ENCODE peak calls at places on chromosome 4, in seven cellular contexts. O is cardiac muscle cell, M is neural crest cell, Z is AG09309, L is H9, R is lower leg skin, G is GM13976. K is an unnamed sample.
A peak's percentile ranks its signal among the peaks of the same experiment; 100 is the strongest.

GRCh38 chr4:140061194-140061593 is 92.8 kb downstream of the MAML3 start:
- DNase-seq in O (peak; percentile 51), M (no peak), Z (no peak), L (no peak), R (no peak), G (no peak), K (no peak)

GRCh38 chr4:101599620-101600019 is 190.9 kb upstream of the BANK1 start:
- DNase-seq in O (peak; percentile 51), M (no peak), Z (peak; percentile 46), L (no peak), R (no peak), G (no peak), K (no peak)

GRCh38 chr4:26412381-26413372 is 77.6 kb downstream of the CCKAR start:
- DNase-seq in O (peak; percentile 48), M (no peak), Z (no peak), L (no peak), R (no peak), G (no peak), K (no peak)

GRCh38 chr4:34250562-34250961 is 1993.8 kb downstream of the ARAP2 start:
- DNase-seq in O (peak; percentile 74), M (no peak), Z (peak; percentile 11), L (no peak), R (no peak), G (no peak), K (no peak)

GRCh38 chr4:179536694-179537093 is 2094.5 kb upstream of the AGA start:
- DNase-seq in O (no peak), M (no peak), Z (no peak), L (peak; percentile 30), R (no peak), G (no peak), K (no peak)

GRCh38 chr4:162841769-162842168 is 324.9 kb downstream of the NAF1 start:
- DNase-seq in O (no peak), M (no peak), Z (no peak), L (no peak), R (no peak), G (no peak), K (no peak)

GRCh38 chr4:74632634-74633033 is 161.7 kb downstream of the BTC start:
- DNase-seq in O (peak; percentile 98), M (no peak), Z (peak; percentile 84), L (no peak), R (peak; percentile 29), G (no peak), K (no peak)

GRCh38 chr4:99848576-99848975 is 31.9 kb downstream of the DAPP1 start:
- DNase-seq in O (no peak), M (no peak), Z (no peak), L (no peak), R (no peak), G (peak; percentile 44), K (peak; percentile 30)

GRCh38 chr4:7904942-7905341 is 34.7 kb downstream of the AFAP1 start:
- DNase-seq in O (peak; percentile 97), M (no peak), Z (peak; percentile 83), L (no peak), R (no peak), G (no peak), K (no peak)

GRCh38 chr4:152464030-152464823 is 71.7 kb downstream of the FBXW7 start:
- DNase-seq in O (peak; percentile 24), M (no peak), Z (no peak), L (no peak), R (no peak), G (no peak), K (no peak)

GRCh38 chr4:168496834-168497233 is at the start of gene PALLD:
- DNase-seq in O (peak; percentile 26), M (no peak), Z (no peak), L (no peak), R (no peak), G (no peak), K (no peak)

GRCh38 chr4:142883433-142883832 is 37.3 kb upstream of the INPP4B start:
- DNase-seq in O (peak; percentile 6), M (no peak), Z (no peak), L (no peak), R (no peak), G (no peak), K (no peak)

GRCh38 chr4:98786866-98787265 is 128.5 kb upstream of the TSPAN5 start:
- DNase-seq in O (peak; percentile 38), M (no peak), Z (no peak), L (no peak), R (no peak), G (no peak), K (no peak)

GRCh38 chr4:86586160-86586572 is 7.9 kb upstream of the PTPN13 start:
- DNase-seq in O (no peak), M (no peak), Z (no peak), L (no peak), R (peak; percentile 36), G (no peak), K (no peak)

GRCh38 chr4:42750831-42751230 is 93.9 kb upstream of the ATP8A1 start:
- DNase-seq in O (no peak), M (no peak), Z (no peak), L (no peak), R (no peak), G (no peak), K (no peak)

GRCh38 chr4:42750091-42750490 is 93.2 kb upstream of the ATP8A1 start:
- DNase-seq in O (no peak), M (no peak), Z (no peak), L (no peak), R (no peak), G (no peak), K (no peak)
- TF ChIP-seq CTCF in O (no peak), M (peak; percentile 30), Z (no peak), L (peak; percentile 54), R (no peak), G (no peak), K (peak; percentile 54)

GRCh38 chr4:2965262-2965661 is 1.9 kb downstream of the GRK4 start:
- DNase-seq in O (no peak), M (no peak), Z (no peak), L (no peak), R (no peak), G (no peak), K (no peak)

GRCh38 chr4:2962099-2962455 is 1.1 kb downstream of the NOP14 start:
- DNase-seq in O (no peak), M (no peak), Z (no peak), L (no peak), R (no peak), G (no peak), K (peak; percentile 48)

GRCh38 chr4:2964077-2964471 is 703 bp downstream of the GRK4 start:
- DNase-seq in O (no peak), M (no peak), Z (no peak), L (no peak), R (no peak), G (no peak), K (peak; percentile 38)

GRCh38 chr4:2962614-2963184 is 507 bp downstream of the NOP14 start:
- DNase-seq in O (peak; percentile 64), M (peak; percentile 47), Z (no peak), L (peak; percentile 66), R (no peak), G (peak; percentile 57), K (peak; percentile 65)

GRCh38 chr4:2963185-2964076 is at the start of the genes GRK4 and NOP14:
- DNase-seq in O (peak; percentile 99), M (peak; percentile 92), Z (peak; percentile 93), L (peak; percentile 98), R (peak; percentile 96), G (peak; percentile 99), K (peak; percentile 99)
- TF ChIP-seq CTCF in O (peak; percentile 37), M (peak; percentile 53), Z (no peak), L (no peak), R (no peak), G (no peak), K (no peak)

DNA sequence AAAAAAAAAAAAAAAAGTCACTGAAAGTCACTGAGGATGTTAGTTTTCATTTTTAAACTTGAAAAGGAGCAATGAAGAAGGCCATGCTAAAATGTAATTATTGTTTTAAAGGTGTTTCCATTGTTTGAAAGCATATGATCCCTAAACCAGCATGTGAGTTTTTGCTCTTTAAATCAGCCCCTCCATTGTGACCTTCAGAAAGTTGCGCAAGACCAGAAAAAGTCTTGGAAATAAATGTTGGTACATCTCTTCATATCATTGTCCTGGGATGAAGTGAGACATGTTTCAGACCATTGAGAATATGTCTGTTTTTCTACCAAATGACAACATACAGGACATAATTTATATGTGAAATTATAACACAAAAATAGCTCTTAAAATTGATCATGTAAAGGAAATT is 150.6 kb downstream of the GPM6A start:
- DNase-seq in O (no peak), M (no peak), Z (no peak), L (no peak), R (no peak), G (no peak), K (no peak)
- TF ChIP-seq CTCF in O (no peak), M (no peak), Z (no peak), L (no peak), R (no peak), G (no peak), K (no peak)

GRCh38 chr4:121221608-121222007 is 57.5 kb upstream of the TNIP3 start:
- DNase-seq in O (no peak), M (no peak), Z (no peak), L (no peak), R (no peak), G (no peak), K (no peak)

GRCh38 chr4:121229993-121230392 is 65.9 kb upstream of the TNIP3 start:
- DNase-seq in O (no peak), M (no peak), Z (no peak), L (no peak), R (no peak), G (no peak), K (no peak)

GRCh38 chr4:121228851-121229250 is 64.7 kb upstream of the TNIP3 start:
- DNase-seq in O (no peak), M (no peak), Z (no peak), L (no peak), R (no peak), G (no peak), K (no peak)

GRCh38 chr4:121226362-121226761 is 62.2 kb upstream of the TNIP3 start:
- DNase-seq in O (no peak), M (no peak), Z (no peak), L (no peak), R (no peak), G (no peak), K (no peak)

DNA sequence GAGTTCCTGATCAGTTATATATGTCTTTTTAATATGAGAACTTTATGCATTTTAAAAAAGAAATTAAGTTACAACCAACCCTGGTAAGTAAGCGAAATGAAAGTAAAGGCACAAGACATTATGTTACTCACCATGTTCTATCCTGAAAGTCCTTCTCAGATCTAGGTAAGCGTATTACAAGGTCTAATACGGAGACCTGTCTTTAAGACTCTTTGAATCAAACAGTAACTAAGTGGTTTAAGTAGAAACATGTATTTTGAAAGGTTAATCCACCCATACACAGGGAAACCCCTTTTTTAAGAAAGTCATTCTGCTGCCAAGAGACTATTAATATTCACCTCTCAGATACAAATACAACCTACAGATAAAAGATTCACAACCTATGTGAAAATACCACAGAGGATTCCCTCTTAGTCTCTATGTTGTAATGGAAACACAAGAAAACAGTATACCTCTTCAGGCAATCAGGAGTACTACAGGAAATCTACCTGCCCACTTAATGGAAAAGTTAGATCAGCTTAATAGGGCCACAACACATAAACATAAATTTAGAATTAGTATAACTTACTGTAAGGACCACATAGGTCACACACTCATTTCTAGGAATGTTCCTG is 63.2 kb upstream of the TNIP3 start:
- DNase-seq in O (no peak), M (no peak), Z (no peak), L (no peak), R (no peak), G (peak; percentile 20), K (peak; percentile 30)
- TF ChIP-seq CTCF in O (no peak), M (no peak), Z (no peak), L (peak; percentile 40), R (no peak), G (no peak), K (no peak)

K was measured in GM13977.